ENCODE peak calls at places on chromosomes 2 and 18, in ten cellular contexts. U is amniotic epithelial cell; K is NCI-H1105; C is H54; G is renal cortical epithelial cell; P is foreskin fibroblast; I is sciatic nerve; V is stimulated activated CD4-positive, alpha-beta T cell treated with anti-CD3 and anti-CD28 coated beads, Interleukin-4, amount 100 ng/mL, for 1 hour; M is lower lobe of right lung; W is endothelial cell. N is an unnamed sample.

GRCh38 chr2:224723606-224724217 is 7.5 kb upstream of the CCDC195 start:
- DNase-seq in U (peak), K (no peak), C (no peak), G (peak), P (peak), I (no peak), V (no peak), M (no peak), W (no peak), N (no peak)

GRCh38 chr18:61542596-61542995 is 209.4 kb downstream of the CDH20 start:
- DNase-seq in U (no peak), K (no peak), C (no peak), G (no peak), P (no peak), I (no peak), V (no peak), M (no peak), W (no peak), N (no peak)

GRCh38 chr2:181957668-181958067 is 28.0 kb upstream of the PPP1R1C start:
- DNase-seq in U (no peak), K (no peak), C (no peak), G (peak), P (no peak), I (no peak), V (no peak), M (no peak), W (no peak), N (peak)

GRCh38 chr2:219663116-219663762 is 35.8 kb downstream of the SLC4A3 start:
- DNase-seq in U (no peak), K (no peak), C (no peak), G (no peak), P (no peak), I (no peak), V (no peak), M (no peak), W (no peak), N (no peak)

GRCh38 chr2:220469201-220469600 is 841.8 kb downstream of the SLC4A3 start:
- DNase-seq in U (peak), K (no peak), C (no peak), G (no peak), P (peak), I (no peak), V (no peak), M (no peak), W (no peak), N (no peak)

GRCh38 chr2:170157025-170157684 is 20.8 kb upstream of the MYO3B start:
- DNase-seq in U (peak), K (no peak), C (no peak), G (peak), P (peak), I (no peak), V (no peak), M (no peak), W (no peak), N (no peak)

GRCh38 chr2:99156901-99157300 is 2.1 kb downstream of the LIPT1 start:
- DNase-seq in U (no peak), K (no peak), C (no peak), G (no peak), P (no peak), I (no peak), V (no peak), M (no peak), W (no peak), N (peak)

GRCh38 chr2:241507430-241508239 is 749 bp downstream of the STK25 start:
- DNase-seq in U (peak), K (peak), C (peak), G (no peak), P (peak), I (no peak), V (peak), M (peak), W (peak), N (peak)

GRCh38 chr2:51734115-51734514 is 702.2 kb upstream of the NRXN1 start:
- DNase-seq in U (peak), K (no peak), C (no peak), G (peak), P (peak), I (no peak), V (no peak), M (no peak), W (no peak), N (no peak)

GRCh38 chr18:32956591-32957310 is 183.9 kb upstream of the KLHL14 start:
- DNase-seq in U (peak), K (no peak), C (no peak), G (peak), P (peak), I (no peak), V (no peak), M (no peak), W (no peak), N (peak)

GRCh38 chr2:218289639-218290315 is 2.5 kb downstream of the TMBIM1 start:
- DNase-seq in U (peak), K (no peak), C (no peak), G (peak), P (peak), I (no peak), V (no peak), M (no peak), W (no peak), N (no peak)

GRCh38 chr18:45755936-45756335 is 32.0 kb downstream of the SLC14A1 start:
- DNase-seq in U (no peak), K (peak), C (no peak), G (peak), P (peak), I (peak), V (no peak), M (no peak), W (no peak), N (peak)

GRCh38 chr2:226023383-226023782 is 623.9 kb downstream of the NYAP2 start:
- DNase-seq in U (no peak), K (no peak), C (no peak), G (no peak), P (no peak), I (no peak), V (no peak), M (no peak), W (no peak), N (peak)

GRCh38 chr18:48540329-48541025 is 1.6 kb downstream of the CTIF start:
- DNase-seq in U (peak), K (peak), C (peak), G (no peak), P (peak), I (peak), V (peak), M (peak), W (peak), N (peak)

GRCh38 chr18:39801848-39802247 is 2153.2 kb upstream of the PIK3C3 start:
- DNase-seq in U (no peak), K (no peak), C (no peak), G (no peak), P (no peak), I (no peak), V (no peak), M (no peak), W (no peak), N (no peak)

GRCh38 chr2:124683536-124684407 is 658.7 kb downstream of the CNTNAP5 start:
- DNase-seq in U (peak), K (peak), C (no peak), G (no peak), P (no peak), I (no peak), V (no peak), M (no peak), W (no peak), N (no peak)

GRCh38 chr2:204881519-204882111 is 336.3 kb downstream of the PARD3B start:
- DNase-seq in U (no peak), K (no peak), C (no peak), G (no peak), P (no peak), I (no peak), V (no peak), M (no peak), W (no peak), N (no peak)

GRCh38 chr2:33377048-33377447 is 99.4 kb upstream of the RASGRP3 start:
- DNase-seq in U (peak), K (no peak), C (no peak), G (peak), P (no peak), I (no peak), V (no peak), M (no peak), W (no peak), N (no peak)

N was measured in NCI-H82.